ENCODE peak calls at places on chromosomes 7 and 10, in eight cellular contexts. J, W, N, O, B, Z, I and A are unnamed samples.
A peak's percentile ranks its signal among the peaks of the same experiment; 100 is the strongest.

GRCh38 chr10:71548494-71548846 is 151.8 kb downstream of the CDH23 start:
- DNase-seq in N (peak; percentile 17), B (no peak), W (peak; percentile 0), I (no peak), O (no peak), J (no peak), Z (no peak), A (no peak)

GRCh38 chr10:131920151-131920550 is 19.3 kb downstream of the PPP2R2D start:
- DNase-seq in N (no peak), Z (no peak), O (no peak), W (no peak), B (no peak), I (no peak), J (no peak), A (no peak)

GRCh38 chr10:92699518-92700272 is 9.9 kb downstream of the HHEX start:
- DNase-seq in W (peak; percentile 42), Z (no peak), B (peak; percentile 55), O (no peak), I (peak; percentile 6), N (peak; percentile 60), J (no peak), A (no peak)

GRCh38 chr7:112338786-112339185 is 111.5 kb upstream of the IFRD1 start:
- DNase-seq in Z (no peak), N (no peak), J (no peak), W (no peak), I (no peak), B (no peak), O (no peak), A (no peak)

GRCh38 chr10:95841711-95842498 is 65.9 kb upstream of the CC2D2B start:
- DNase-seq in I (peak; percentile 54), O (no peak), Z (peak; percentile 55), W (peak; percentile 66), N (peak; percentile 67), B (peak; percentile 76), J (peak; percentile 9), A (no peak)

GRCh38 chr7:131147604-131148003 is 180.1 kb upstream of the MKLN1 start:
- DNase-seq in N (no peak), W (no peak), B (no peak), I (no peak), J (no peak), O (no peak), Z (no peak), A (no peak)

GRCh38 chr10:14625210-14625621 is 149.5 kb downstream of the FAM107B start:
- DNase-seq in J (no peak), I (no peak), W (no peak), N (peak; percentile 2), B (no peak), Z (no peak), O (no peak), A (no peak)

GRCh38 chr7:93092757-93093370 is 24.9 kb downstream of the SAMD9 start:
- DNase-seq in O (no peak), N (peak; percentile 60), Z (no peak), I (no peak), B (peak; percentile 68), W (peak; percentile 71), J (no peak), A (no peak)

GRCh38 chr10:77909021-77909754 is 17.4 kb downstream of the DLG5 start:
- DNase-seq in J (no peak), O (no peak), I (no peak), B (peak; percentile 26), Z (no peak), N (peak; percentile 32), W (no peak), A (no peak)

GRCh38 chr10:43265799-43266721 is 805 bp downstream of the RASGEF1A start:
- DNase-seq in W (no peak), B (no peak), Z (no peak), I (no peak), O (peak; percentile 27), N (peak; percentile 11), J (no peak), A (no peak)

GRCh38 chr7:30453016-30453415 is 25.6 kb downstream of the NOD1 start:
- DNase-seq in O (no peak), I (no peak), N (no peak), W (no peak), Z (no peak), B (no peak), J (no peak), A (no peak)

GRCh38 chr10:128540806-128541739 is 414.9 kb upstream of the MKI67 start:
- DNase-seq in W (no peak), I (peak; percentile 36), N (no peak), Z (no peak), J (no peak), B (no peak), O (no peak), A (no peak)

DNA sequence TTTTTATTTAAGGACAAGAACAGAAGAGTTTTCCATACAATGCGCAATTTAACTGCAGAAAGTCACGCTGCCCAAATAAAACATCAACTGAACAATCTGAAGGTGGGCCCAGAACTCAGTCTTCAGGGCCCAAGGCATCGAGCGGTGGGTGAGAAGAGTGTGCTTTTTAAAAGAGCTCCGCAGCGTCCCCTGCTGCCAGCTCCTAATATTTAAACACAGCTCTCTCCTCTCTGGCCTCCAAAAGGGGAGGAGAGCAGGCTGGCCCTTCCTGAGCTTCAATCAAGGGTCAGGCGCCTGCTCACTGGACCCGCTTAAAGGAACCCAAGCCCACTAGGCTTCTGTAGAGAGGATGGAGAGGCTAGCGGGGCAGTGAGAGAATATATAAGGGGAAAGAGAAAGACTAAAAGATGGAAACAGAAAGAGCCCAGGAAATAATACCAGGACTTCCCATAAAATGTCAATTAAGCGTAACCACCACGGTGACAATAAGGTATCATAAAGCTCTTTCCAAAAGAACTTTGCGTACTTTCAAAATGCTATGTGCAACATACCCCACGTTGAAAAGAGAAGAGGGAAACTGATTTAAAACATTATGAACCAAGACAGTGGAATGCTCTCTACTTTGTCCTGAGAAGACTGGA is 2.8 kb downstream of the FAM53B start:
- DNase-seq in Z (peak; percentile 91), W (peak; percentile 64), N (peak; percentile 87), B (peak; percentile 80), I (peak; percentile 79), J (peak; percentile 61), O (peak; percentile 50), A (no peak)
- H3K4me1 ChIP-seq in Z (peaks cover 35% of the 10 kb centered on the region), W (peaks cover 18% of the 10 kb centered on the region), N (peaks cover 49% of the 10 kb centered on the region), B (peaks cover 6% of the 10 kb centered on the region), I (peaks cover 62% of the 10 kb centered on the region), J (peaks cover 45% of the 10 kb centered on the region), O (peaks cover 70% of the 10 kb centered on the region), A (peaks cover 10% of the 10 kb centered on the region)

DNA sequence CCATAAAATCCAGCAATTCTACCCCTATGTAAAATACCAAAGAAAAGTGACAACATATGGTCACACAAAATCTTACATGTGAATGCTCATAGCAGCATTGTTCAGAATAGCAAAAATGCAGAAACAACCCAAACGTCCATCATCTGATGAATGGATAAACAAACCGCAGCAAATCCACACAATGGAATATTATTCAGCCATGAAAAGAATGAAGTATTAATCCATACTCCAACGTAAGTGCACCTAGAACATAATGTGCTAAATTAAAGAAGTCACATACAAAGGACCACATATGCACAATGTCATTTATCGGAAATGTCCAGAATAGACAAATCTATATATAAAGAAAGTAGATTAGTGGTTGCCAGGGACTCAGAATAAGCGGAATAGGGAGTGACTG is 57.4 kb downstream of the SMURF1 start:
- DNase-seq in J (no peak), W (no peak), I (no peak), O (no peak), N (no peak), B (no peak), Z (no peak), A (no peak)
- H3K4me1 ChIP-seq in J (peaks cover 9% of the 10 kb centered on the region), W (peaks cover 9% of the 10 kb centered on the region), I (no peaks in the 10 kb centered on the region), O (no peaks in the 10 kb centered on the region), N (peaks cover 25% of the 10 kb centered on the region), B (peaks cover 2% of the 10 kb centered on the region), Z (no peaks in the 10 kb centered on the region), A (no peaks in the 10 kb centered on the region)

GRCh38 chr10:11845113-11845512 is 22.0 kb downstream of the PROSER2 start:
- DNase-seq in J (no peak), O (no peak), W (no peak), N (no peak), B (no peak), Z (no peak), I (no peak), A (no peak)

GRCh38 chr10:11837372-11838161 is 14.4 kb downstream of the PROSER2 start:
- DNase-seq in B (no peak), O (no peak), I (no peak), Z (no peak), N (no peak), W (no peak), J (no peak), A (no peak)

GRCh38 chr10:11838298-11838852 is 15.2 kb downstream of the PROSER2 start:
- DNase-seq in B (no peak), W (no peak), O (no peak), Z (no peak), I (no peak), J (no peak), N (no peak), A (no peak)

GRCh38 chr10:11846542-11846941 is 23.4 kb downstream of the PROSER2 start:
- DNase-seq in O (no peak), Z (no peak), W (peak; percentile 9), J (no peak), I (no peak), N (no peak), B (no peak), A (no peak)

DNA sequence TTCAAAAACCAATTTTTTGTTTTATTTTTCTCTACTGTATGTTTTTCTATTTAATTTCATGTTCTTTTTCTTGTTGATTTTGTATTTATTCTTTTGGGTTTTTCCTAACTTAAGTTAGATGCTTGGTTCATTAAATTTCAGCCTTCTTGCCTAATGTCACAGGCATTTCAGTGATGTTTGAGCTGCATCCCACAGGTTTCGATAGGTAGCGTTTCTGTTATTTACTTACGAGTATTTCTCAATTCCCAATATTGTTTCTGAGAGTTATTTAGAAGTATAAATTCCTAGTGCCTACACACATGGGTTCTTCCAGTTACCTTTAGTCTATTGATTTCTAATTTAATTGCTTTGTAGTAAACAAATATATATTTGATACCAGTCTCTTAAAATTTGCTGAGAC is 18.2 kb downstream of the PROSER2 start:
- DNase-seq in B (no peak), N (no peak), O (no peak), J (no peak), I (no peak), Z (no peak), W (no peak), A (no peak)
- H3K4me1 ChIP-seq in B (no peaks in the 10 kb centered on the region), N (no peaks in the 10 kb centered on the region), O (no peaks in the 10 kb centered on the region), J (no peaks in the 10 kb centered on the region), I (no peaks in the 10 kb centered on the region), Z (no peaks in the 10 kb centered on the region), W (peaks cover 1% of the 10 kb centered on the region), A (no peaks in the 10 kb centered on the region)

GRCh38 chr10:100749059-100749308 is 3.6 kb downstream of the PAX2 start:
- DNase-seq in I (peak; percentile 30), Z (no peak), B (no peak), W (no peak), J (no peak), O (no peak), N (no peak), A (no peak)

GRCh38 chr10:100747061-100747825 is 1.9 kb downstream of the PAX2 start:
- DNase-seq in N (no peak), W (no peak), O (no peak), B (no peak), Z (no peak), I (no peak), J (no peak), A (no peak)

GRCh38 chr10:100749309-100750217 is 4.2 kb downstream of the PAX2 start:
- DNase-seq in N (no peak), O (no peak), W (no peak), B (no peak), J (no peak), Z (no peak), I (peak; percentile 24), A (no peak)

GRCh38 chr10:100747826-100748231 is 2.4 kb downstream of the PAX2 start:
- DNase-seq in N (no peak), B (no peak), I (no peak), Z (no peak), O (no peak), W (no peak), J (no peak), A (no peak)

GRCh38 chr10:100748251-100749058 is 3.1 kb downstream of the PAX2 start:
- DNase-seq in N (no peak), Z (no peak), O (no peak), J (no peak), B (no peak), W (no peak), I (peak; percentile 18), A (no peak)
- H3K4me1 ChIP-seq in N (no peaks in the 10 kb centered on the region), Z (peaks cover 34% of the 10 kb centered on the region), O (peaks cover 50% of the 10 kb centered on the region), J (peaks cover 33% of the 10 kb centered on the region), B (no peaks in the 10 kb centered on the region), W (no peaks in the 10 kb centered on the region), I (peaks cover 8% of the 10 kb centered on the region), A (peaks cover 45% of the 10 kb centered on the region)